ENCODE peak calls at places on chromosomes 11 and 22, in eight cellular contexts. One of them, this sample, is unnamed.

GRCh38 chr11:65488273-65489058 is 10.4 kb upstream of the MALAT1 start:
- DNase-seq in T-helper 9 cell: no peak
- DNase-seq in ureter: no peak
- DNase-seq in A549: peak
- DNase-seq in left ventricle myocardium superior: peak
- DNase-seq in pulmonary artery endothelial cell: no peak
- DNase-seq in HT1080: peak
- DNase-seq in epithelial cell of prostate: no peak
- DNase-seq in this sample: peak

GRCh38 chr11:19962053-19962794 is 198.1 kb downstream of the DBX1 start:
- DNase-seq in T-helper 9 cell: no peak
- DNase-seq in ureter: no peak
- DNase-seq in A549: no peak
- DNase-seq in left ventricle myocardium superior: no peak
- DNase-seq in pulmonary artery endothelial cell: no peak
- DNase-seq in HT1080: no peak
- DNase-seq in epithelial cell of prostate: no peak
- DNase-seq in this sample: no peak

GRCh38 chr11:69683764-69684333 is 8.7 kb upstream of the LTO1 start:
- DNase-seq in T-helper 9 cell: no peak
- DNase-seq in ureter: no peak
- DNase-seq in A549: peak
- DNase-seq in left ventricle myocardium superior: no peak
- DNase-seq in pulmonary artery endothelial cell: no peak
- DNase-seq in HT1080: peak
- DNase-seq in epithelial cell of prostate: no peak
- DNase-seq in this sample: peak

GRCh38 chr11:121513807-121514206 is 61.0 kb upstream of the SORL1-AS1 start:
- DNase-seq in T-helper 9 cell: no peak
- DNase-seq in ureter: no peak
- DNase-seq in A549: no peak
- DNase-seq in left ventricle myocardium superior: no peak
- DNase-seq in pulmonary artery endothelial cell: no peak
- DNase-seq in HT1080: no peak
- DNase-seq in epithelial cell of prostate: no peak
- DNase-seq in this sample: no peak

GRCh38 chr22:19523240-19524169 is 705 bp downstream of the CLDN5 start:
- DNase-seq in T-helper 9 cell: no peak
- DNase-seq in ureter: no peak
- DNase-seq in A549: no peak
- DNase-seq in left ventricle myocardium superior: no peak
- DNase-seq in pulmonary artery endothelial cell: no peak
- DNase-seq in HT1080: no peak
- DNase-seq in epithelial cell of prostate: no peak
- DNase-seq in this sample: peak

GRCh38 chr22:29255064-29255621 is 12.6 kb downstream of the RHBDD3 start:
- DNase-seq in T-helper 9 cell: no peak
- DNase-seq in ureter: no peak
- DNase-seq in A549: no peak
- DNase-seq in left ventricle myocardium superior: no peak
- DNase-seq in pulmonary artery endothelial cell: no peak
- DNase-seq in HT1080: no peak
- DNase-seq in epithelial cell of prostate: no peak
- DNase-seq in this sample: no peak

GRCh38 chr22:38467904-38468760 is at the start of gene KDELR3:
- DNase-seq in T-helper 9 cell: peak
- DNase-seq in ureter: peak
- DNase-seq in A549: no peak
- DNase-seq in left ventricle myocardium superior: peak
- DNase-seq in pulmonary artery endothelial cell: no peak
- DNase-seq in HT1080: peak
- DNase-seq in epithelial cell of prostate: no peak
- DNase-seq in this sample: peak

GRCh38 chr11:134014502-134014901 is 54.4 kb upstream of the JAM3 start:
- DNase-seq in T-helper 9 cell: no peak
- DNase-seq in ureter: no peak
- DNase-seq in A549: no peak
- DNase-seq in left ventricle myocardium superior: peak
- DNase-seq in pulmonary artery endothelial cell: no peak
- DNase-seq in HT1080: peak
- DNase-seq in epithelial cell of prostate: no peak
- DNase-seq in this sample: peak

GRCh38 chr11:114273071-114273470 is 23.1 kb upstream of the NNMT start:
- DNase-seq in T-helper 9 cell: no peak
- DNase-seq in ureter: no peak
- DNase-seq in A549: no peak
- DNase-seq in left ventricle myocardium superior: no peak
- DNase-seq in pulmonary artery endothelial cell: no peak
- DNase-seq in HT1080: no peak
- DNase-seq in epithelial cell of prostate: no peak
- DNase-seq in this sample: no peak

GRCh38 chr11:76542436-76542835 is 97.6 kb downstream of the EMSY start:
- DNase-seq in T-helper 9 cell: no peak
- DNase-seq in ureter: no peak
- DNase-seq in A549: no peak
- DNase-seq in left ventricle myocardium superior: no peak
- DNase-seq in pulmonary artery endothelial cell: no peak
- DNase-seq in HT1080: no peak
- DNase-seq in epithelial cell of prostate: no peak
- DNase-seq in this sample: peak

GRCh38 chr11:21761000-21761399 is 431.9 kb upstream of the ANO5 start:
- DNase-seq in T-helper 9 cell: no peak
- DNase-seq in ureter: no peak
- DNase-seq in A549: no peak
- DNase-seq in left ventricle myocardium superior: no peak
- DNase-seq in pulmonary artery endothelial cell: no peak
- DNase-seq in HT1080: no peak
- DNase-seq in epithelial cell of prostate: no peak
- DNase-seq in this sample: no peak

GRCh38 chr11:124415356-124415923 is 9.2 kb downstream of the OR8B4 start:
- DNase-seq in T-helper 9 cell: no peak
- DNase-seq in ureter: no peak
- DNase-seq in A549: peak
- DNase-seq in left ventricle myocardium superior: no peak
- DNase-seq in pulmonary artery endothelial cell: peak
- DNase-seq in HT1080: peak
- DNase-seq in epithelial cell of prostate: no peak
- DNase-seq in this sample: peak

GRCh38 chr11:12066056-12066798 is 44.2 kb upstream of the MICAL2 start:
- DNase-seq in T-helper 9 cell: no peak
- DNase-seq in ureter: peak
- DNase-seq in A549: peak
- DNase-seq in left ventricle myocardium superior: no peak
- DNase-seq in pulmonary artery endothelial cell: no peak
- DNase-seq in HT1080: peak
- DNase-seq in epithelial cell of prostate: peak
- DNase-seq in this sample: peak

GRCh38 chr11:67027943-67028542 is 5.1 kb downstream of the SYT12 start:
- DNase-seq in T-helper 9 cell: no peak
- DNase-seq in ureter: no peak
- DNase-seq in A549: no peak
- DNase-seq in left ventricle myocardium superior: no peak
- DNase-seq in pulmonary artery endothelial cell: no peak
- DNase-seq in HT1080: no peak
- DNase-seq in epithelial cell of prostate: no peak
- DNase-seq in this sample: no peak

GRCh38 chr11:7609015-7609414 is 64.3 kb downstream of the CYB5R2 start:
- DNase-seq in T-helper 9 cell: no peak
- DNase-seq in ureter: no peak
- DNase-seq in A549: no peak
- DNase-seq in left ventricle myocardium superior: no peak
- DNase-seq in pulmonary artery endothelial cell: no peak
- DNase-seq in HT1080: no peak
- DNase-seq in epithelial cell of prostate: no peak
- DNase-seq in this sample: no peak

GRCh38 chr22:33271390-33272161 is 213.4 kb upstream of the SYN3 start:
- DNase-seq in T-helper 9 cell: no peak
- DNase-seq in ureter: peak
- DNase-seq in A549: no peak
- DNase-seq in left ventricle myocardium superior: peak
- DNase-seq in pulmonary artery endothelial cell: no peak
- DNase-seq in HT1080: no peak
- DNase-seq in epithelial cell of prostate: no peak
- DNase-seq in this sample: no peak

GRCh38 chr11:117439256-117439655 is 111.6 kb downstream of the CEP164 start:
- DNase-seq in T-helper 9 cell: no peak
- DNase-seq in ureter: no peak
- DNase-seq in A549: no peak
- DNase-seq in left ventricle myocardium superior: no peak
- DNase-seq in pulmonary artery endothelial cell: no peak
- DNase-seq in HT1080: no peak
- DNase-seq in epithelial cell of prostate: no peak
- DNase-seq in this sample: no peak

GRCh38 chr11:61061081-61061826 is 41.0 kb upstream of the CD5 start:
- DNase-seq in T-helper 9 cell: peak
- DNase-seq in ureter: peak
- DNase-seq in A549: no peak
- DNase-seq in left ventricle myocardium superior: no peak
- DNase-seq in pulmonary artery endothelial cell: no peak
- DNase-seq in HT1080: peak
- DNase-seq in epithelial cell of prostate: peak
- DNase-seq in this sample: peak

GRCh38 chr11:116180806-116181600 is 591.8 kb downstream of the BUD13 start:
- DNase-seq in T-helper 9 cell: no peak
- DNase-seq in ureter: no peak
- DNase-seq in A549: no peak
- DNase-seq in left ventricle myocardium superior: no peak
- DNase-seq in pulmonary artery endothelial cell: no peak
- DNase-seq in HT1080: no peak
- DNase-seq in epithelial cell of prostate: no peak
- DNase-seq in this sample: no peak

GRCh38 chr11:92383430-92383829 is 158.8 kb downstream of the FAT3 start:
- DNase-seq in T-helper 9 cell: no peak
- DNase-seq in ureter: no peak
- DNase-seq in A549: peak
- DNase-seq in left ventricle myocardium superior: no peak
- DNase-seq in pulmonary artery endothelial cell: no peak
- DNase-seq in HT1080: peak
- DNase-seq in epithelial cell of prostate: no peak
- DNase-seq in this sample: peak

GRCh38 chr11:85823816-85824215 is 12.9 kb upstream of the SYTL2 start:
- DNase-seq in T-helper 9 cell: peak
- DNase-seq in ureter: no peak
- DNase-seq in A549: no peak
- DNase-seq in left ventricle myocardium superior: no peak
- DNase-seq in pulmonary artery endothelial cell: no peak
- DNase-seq in HT1080: peak
- DNase-seq in epithelial cell of prostate: no peak
- DNase-seq in this sample: no peak

This sample was measured in ELR.